ENCODE peak calls at places on chromosomes 5 and 9, in nine cellular contexts. U is PC-3; D is cardiac fibroblast; Q is OCI-LY7; E is heart right ventricle; I is CD4-positive, alpha-beta memory T cell; V is aorta; M is stomach; W is uterus. Z is an unnamed sample.

GRCh38 chr5:15513379-15513778 is 13.4 kb downstream of the FBXL7 start:
- DNase-seq in W (no peak), M (no peak), I (no peak), U (no peak), D (no peak), V (no peak), E (no peak), Q (no peak), Z (no peak)

GRCh38 chr5:67147768-67148167 is 48.8 kb downstream of the CD180 start:
- DNase-seq in V (no peak), I (no peak), M (no peak), Q (no peak), E (no peak), W (no peak), D (peak), U (no peak), Z (no peak)

GRCh38 chr5:9663891-9664290 is 33.7 kb upstream of the TAS2R1 start:
- DNase-seq in I (no peak), D (no peak), Q (no peak), W (no peak), U (no peak), E (no peak), M (no peak), V (no peak), Z (no peak)

GRCh38 chr9:134591082-134591571 is 50.5 kb upstream of the COL5A1 start:
- DNase-seq in E (no peak), I (no peak), U (no peak), D (no peak), M (no peak), Q (no peak), W (no peak), V (no peak), Z (peak)

GRCh38 chr9:113772121-113772885 is 103.8 kb upstream of the ZNF618 start:
- DNase-seq in D (peak), U (no peak), W (no peak), Q (no peak), I (no peak), E (no peak), V (no peak), M (no peak), Z (peak)

GRCh38 chr9:129131300-129132145 is 20.3 kb downstream of the PTPA start:
- DNase-seq in V (peak), W (peak), M (peak), D (peak), E (peak), U (peak), Q (peak), I (peak), Z (peak)

GRCh38 chr9:110891760-110892159 is 146.5 kb downstream of the LPAR1 start:
- DNase-seq in Q (no peak), V (no peak), D (peak), I (no peak), E (no peak), M (no peak), U (peak), W (no peak), Z (no peak)

GRCh38 chr9:109017061-109017460 is 3.8 kb upstream of the CTNNAL1 start:
- DNase-seq in E (peak), U (no peak), D (no peak), I (no peak), M (no peak), V (no peak), Q (no peak), W (no peak), Z (no peak)

GRCh38 chr9:117616436-117616835 is 87.8 kb upstream of the TLR4 start:
- DNase-seq in E (no peak), W (no peak), V (no peak), Q (no peak), I (no peak), M (no peak), U (no peak), D (no peak), Z (no peak)

GRCh38 chr5:151063590-151063989 is 17.2 kb downstream of the TNIP1 start:
- DNase-seq in Q (no peak), E (no peak), I (no peak), D (no peak), M (no peak), W (peak), U (no peak), V (no peak), Z (no peak)

GRCh38 chr5:150068472-150068871 is 17.9 kb downstream of the CSF1R start:
- DNase-seq in U (no peak), Q (no peak), V (no peak), E (no peak), I (no peak), D (peak), M (peak), W (no peak), Z (no peak)

GRCh38 chr5:94245608-94246007 is 372.8 kb downstream of the KIAA0825 start:
- DNase-seq in W (no peak), E (no peak), D (peak), V (no peak), Q (no peak), I (no peak), U (peak), M (no peak), Z (no peak)

GRCh38 chr9:38389313-38389712 is 3.2 kb upstream of the ALDH1B1 start:
- DNase-seq in W (no peak), E (no peak), U (no peak), D (peak), Q (no peak), V (no peak), M (no peak), I (no peak), Z (no peak)

GRCh38 chr5:57778528-57779175 is 296.0 kb upstream of the ACTBL2 start:
- DNase-seq in V (no peak), W (no peak), M (no peak), D (no peak), U (no peak), E (no peak), Q (no peak), I (no peak), Z (no peak)

GRCh38 chr5:68088302-68088701 is 127.3 kb upstream of the PIK3R1 start:
- DNase-seq in M (no peak), V (no peak), E (no peak), D (peak), I (no peak), Q (no peak), W (no peak), U (no peak), Z (no peak)

GRCh38 chr5:78727786-78728761 is 79.5 kb upstream of the LHFPL2 start:
- DNase-seq in M (peak), D (no peak), I (no peak), U (no peak), W (no peak), E (no peak), V (no peak), Q (peak), Z (no peak)

GRCh38 chr9:135583686-135584011 is 22.1 kb downstream of the PAEP start:
- DNase-seq in D (no peak), Q (no peak), E (no peak), W (no peak), V (peak), I (no peak), M (peak), U (no peak), Z (no peak)

GRCh38 chr9:76904661-76905457 is 1.1 kb downstream of the PRUNE2 start:
- DNase-seq in Q (no peak), W (no peak), U (no peak), V (no peak), I (no peak), D (no peak), E (no peak), M (no peak), Z (no peak)

GRCh38 chr5:74288448-74289109 is 351.9 kb downstream of the ENC1 start:
- DNase-seq in W (peak), Q (no peak), M (no peak), D (peak), U (no peak), I (no peak), V (no peak), E (no peak), Z (no peak)

GRCh38 chr5:41827792-41828191 is 42.4 kb downstream of the OXCT1 start:
- DNase-seq in U (no peak), Q (no peak), M (no peak), D (no peak), I (no peak), V (no peak), E (no peak), W (no peak), Z (no peak)

GRCh38 chr9:124040935-124041816 is 29.6 kb downstream of the LHX2 start:
- DNase-seq in Q (peak), W (peak), D (peak), E (peak), V (peak), U (no peak), M (peak), I (no peak), Z (no peak)

GRCh38 chr5:72558383-72558782 is 51.2 kb upstream of the ZNF366 start:
- DNase-seq in E (no peak), V (no peak), M (no peak), Q (no peak), W (no peak), D (no peak), U (no peak), I (no peak), Z (no peak)

GRCh38 chr9:131591845-131592208 is 46.5 kb downstream of the PRRT1B start:
- DNase-seq in I (no peak), D (no peak), Q (no peak), M (no peak), E (no peak), V (no peak), W (no peak), U (no peak), Z (no peak)

GRCh38 chr9:89026878-89027277 is 35.6 kb downstream of the S1PR3 start:
- DNase-seq in Q (no peak), U (no peak), I (no peak), W (no peak), D (peak), V (no peak), E (no peak), M (no peak), Z (no peak)

GRCh38 chr5:65861830-65862241 is 64.5 kb upstream of the ERBIN start:
- DNase-seq in Q (no peak), U (peak), D (peak), M (no peak), I (no peak), W (no peak), E (no peak), V (no peak), Z (peak)

GRCh38 chr9:116928884-116929283 is 241.8 kb downstream of the TRIM32 start:
- DNase-seq in W (no peak), U (no peak), Q (no peak), M (no peak), V (no peak), D (no peak), E (no peak), I (no peak), Z (no peak)

GRCh38 chr5:173472164-173472563 is 143.9 kb upstream of the STC2 start:
- DNase-seq in D (peak), E (peak), I (no peak), U (peak), W (peak), M (peak), V (no peak), Q (no peak), Z (peak)

GRCh38 chr5:148956632-148957385 is 106.1 kb downstream of the SH3TC2 start:
- DNase-seq in D (no peak), W (no peak), U (peak), I (no peak), E (no peak), M (peak), V (no peak), Q (no peak), Z (peak)

GRCh38 chr9:133774799-133775198 is 36.6 kb upstream of the SARDH start:
- DNase-seq in U (no peak), I (no peak), E (no peak), V (peak), D (no peak), M (no peak), W (no peak), Q (no peak), Z (no peak)

GRCh38 chr9:125472926-125473701 is 211.5 kb downstream of the GAPVD1 start:
- DNase-seq in V (no peak), D (peak), M (no peak), Q (no peak), U (no peak), E (peak), I (no peak), W (peak), Z (peak)

GRCh38 chr9:107489144-107489673 is 360 bp downstream of the KLF4 start:
- DNase-seq in W (no peak), M (no peak), I (no peak), U (peak), E (peak), Q (no peak), D (peak), V (no peak), Z (no peak)

GRCh38 chr5:177003649-177004048 is 2.9 kb downstream of the UIMC1 start:
- DNase-seq in V (no peak), Q (peak), D (no peak), U (no peak), E (no peak), I (no peak), W (no peak), M (no peak), Z (no peak)
- H3K4me3 ChIP-seq in V (no peak), Q (peak), D (no peak), U (no peak), E (no peak), I (no peak), W (no peak), M (no peak), Z (no peak)

GRCh38 chr9:93058357-93059096 is at the start of gene SUSD3:
- DNase-seq in M (peak), I (peak), Q (peak), V (peak), U (peak), D (peak), E (peak), W (peak), Z (peak)
- H3K4me3 ChIP-seq in M (peak), I (peak), Q (peak), V (peak), U (peak), D (peak), E (peak), W (peak), Z (peak)

DNA sequence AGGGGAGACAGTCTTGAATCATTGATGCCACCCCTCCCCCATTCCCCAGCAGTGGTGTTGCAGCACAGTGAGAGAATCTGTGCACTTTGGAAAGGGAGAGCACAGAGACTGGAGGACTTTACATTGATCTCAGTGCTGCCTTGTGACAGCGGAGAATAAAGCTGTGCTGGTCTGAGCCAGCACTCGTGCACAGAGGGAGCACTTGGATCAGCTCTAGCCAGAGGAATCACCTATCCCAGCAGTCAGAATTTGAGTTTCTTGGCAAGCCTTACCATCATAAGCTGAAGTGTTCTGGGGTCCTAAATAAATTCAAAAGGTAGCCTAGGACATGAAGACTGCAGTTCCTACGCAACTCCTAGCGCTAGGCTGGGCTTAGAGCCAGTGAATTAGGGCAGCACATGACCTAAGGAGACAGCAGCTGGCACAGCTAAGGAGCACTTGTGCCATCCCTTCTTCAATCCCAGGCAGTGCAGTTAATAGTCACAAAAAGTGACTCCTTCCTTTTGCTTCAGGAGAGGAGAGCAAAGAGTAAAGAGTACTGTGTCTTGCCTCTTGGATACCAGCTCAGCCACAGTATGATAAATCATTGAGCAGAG is 119.5 kb downstream of the HMHB1 start:
- DNase-seq in I (no peak), M (no peak), U (no peak), E (peak), V (no peak), Q (no peak), D (no peak), W (no peak), Z (no peak)
- H3K4me3 ChIP-seq in I (no peak), M (no peak), U (no peak), E (no peak), V (no peak), Q (no peak), D (no peak), W (no peak), Z (no peak)

GRCh38 chr5:157343842-157344790 is 78.2 kb downstream of the CYFIP2 start:
- DNase-seq in D (no peak), U (no peak), M (no peak), E (no peak), I (no peak), W (no peak), V (no peak), Q (no peak), Z (no peak)
- H3K4me3 ChIP-seq in D (no peak), U (no peak), M (no peak), E (no peak), I (no peak), W (no peak), V (no peak), Q (no peak), Z (no peak)

GRCh38 chr5:133869675-133869978 is 98.8 kb downstream of the C5orf15 start:
- DNase-seq in V (peak), U (peak), M (peak), D (peak), E (peak), Q (no peak), I (no peak), W (no peak), Z (no peak)
- H3K4me3 ChIP-seq in V (no peak), U (no peak), M (no peak), D (no peak), E (peak), Q (no peak), I (no peak), W (no peak), Z (no peak)

GRCh38 chr5:610744-611730 is 1.1 kb upstream of the CEP72 start:
- DNase-seq in Q (no peak), E (no peak), M (no peak), U (no peak), V (peak), D (no peak), W (no peak), I (no peak), Z (no peak)
- H3K4me3 ChIP-seq in Q (peak), E (peak), M (peak), U (peak), V (no peak), D (peak), W (peak), I (peak), Z (no peak)

DNA sequence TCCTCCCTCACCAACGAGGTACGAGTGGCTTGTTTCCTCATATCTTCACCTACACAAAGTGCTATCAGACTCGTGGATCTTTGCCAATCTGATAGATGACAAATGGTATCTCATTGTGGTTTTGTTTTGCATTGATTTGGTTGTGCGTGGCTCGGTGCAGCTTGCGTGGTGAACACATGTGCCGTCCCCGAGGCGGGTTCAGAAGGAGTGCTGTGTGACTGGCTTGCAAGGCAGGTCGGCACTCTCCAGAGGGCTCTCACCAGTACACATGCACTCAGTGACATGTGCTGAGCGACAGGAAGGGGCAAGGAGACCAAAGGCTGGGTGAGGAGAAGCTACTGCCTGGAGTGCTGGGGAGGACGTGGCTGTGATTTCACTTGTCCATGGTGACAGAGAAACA is 95.3 kb upstream of the PITX1 start:
- DNase-seq in Q (peak), W (no peak), M (no peak), I (peak), V (no peak), D (no peak), E (no peak), U (no peak), Z (no peak)
- H3K4me3 ChIP-seq in Q (no peak), W (no peak), M (no peak), I (no peak), V (no peak), D (no peak), E (no peak), U (no peak), Z (no peak)